ENCODE peak calls at places on chromosomes 5 and 9, in nine cellular contexts. L is body of pancreas, P is NB4, O is suprapubic skin, E is heart left ventricle, G is tibial nerve, A is uterus, V is stomach, I is breast epithelium. B is an unnamed sample.

GRCh38 chr9:98031935-98032334 is 24.6 kb upstream of the NANS start:
- DNase-seq in I (no peak), A (no peak), P (no peak), E (no peak), L (no peak), O (no peak), G (no peak), V (no peak), B (no peak)

GRCh38 chr5:8839361-8840055 is 706.4 kb downstream of the SEMA5A start:
- DNase-seq in G (peak), V (no peak), P (no peak), O (no peak), I (no peak), A (no peak), E (no peak), L (no peak), B (no peak)

GRCh38 chr5:31678180-31678579 is 39.2 kb downstream of the PDZD2 start:
- DNase-seq in L (no peak), P (no peak), A (no peak), O (no peak), G (no peak), V (no peak), I (no peak), E (peak), B (no peak)

GRCh38 chr5:14908195-14908594 is 36.6 kb upstream of the ANKH start:
- DNase-seq in V (no peak), E (no peak), A (no peak), O (no peak), G (no peak), L (no peak), I (no peak), P (no peak), B (no peak)

GRCh38 chr5:173618927-173619519 is 2.6 kb upstream of the BOD1 start:
- DNase-seq in P (peak), E (peak), O (no peak), I (peak), G (peak), V (peak), L (peak), A (peak), B (no peak)

GRCh38 chr5:150498501-150498900 is 9.4 kb upstream of the NDST1 start:
- DNase-seq in E (no peak), O (no peak), L (no peak), I (no peak), V (no peak), G (no peak), P (no peak), A (no peak), B (no peak)

GRCh38 chr5:39355324-39355723 is 9.0 kb downstream of the C9 start:
- DNase-seq in I (no peak), V (no peak), L (no peak), A (no peak), P (no peak), E (no peak), O (no peak), G (no peak), B (no peak)

GRCh38 chr5:54257366-54258118 is 52.8 kb downstream of the ARL15 start:
- DNase-seq in O (no peak), G (no peak), E (no peak), I (no peak), P (no peak), A (no peak), L (no peak), V (no peak), B (no peak)

GRCh38 chr5:36654598-36654997 is 48.2 kb downstream of the SLC1A3 start:
- DNase-seq in O (no peak), E (no peak), G (no peak), A (no peak), P (no peak), V (no peak), L (no peak), I (no peak), B (no peak)

GRCh38 chr5:105587963-105588662 is 2025.5 kb upstream of the NUDT12 start:
- DNase-seq in E (no peak), I (no peak), O (no peak), L (no peak), V (no peak), G (no peak), P (peak), A (no peak), B (no peak)

GRCh38 chr9:109013678-109014145 is 413 bp upstream of the CTNNAL1 start:
- DNase-seq in E (no peak), L (no peak), P (no peak), V (no peak), A (no peak), O (no peak), G (no peak), I (no peak), B (no peak)

GRCh38 chr9:68455436-68455835 is 85.2 kb downstream of the TMEM252 start:
- DNase-seq in G (no peak), O (no peak), E (no peak), P (no peak), L (no peak), I (no peak), V (no peak), A (no peak), B (no peak)

GRCh38 chr9:14353222-14354056 is 39.5 kb upstream of the NFIB start:
- DNase-seq in O (peak), G (peak), E (peak), L (peak), I (peak), A (peak), P (peak), V (peak), B (peak)

GRCh38 chr9:81538929-81539716 is 150.2 kb downstream of the TLE1 start:
- DNase-seq in L (no peak), E (no peak), P (no peak), I (no peak), O (no peak), A (no peak), G (no peak), V (no peak), B (no peak)

GRCh38 chr5:142748568-142749249 is 21.5 kb upstream of the ARHGAP26 start:
- DNase-seq in E (peak), I (peak), G (no peak), A (no peak), P (peak), L (peak), V (peak), O (no peak), B (no peak)

GRCh38 chr9:131214931-131215330 is 61.4 kb downstream of the FAM78A start:
- DNase-seq in G (no peak), L (no peak), A (no peak), E (no peak), O (no peak), V (no peak), I (no peak), P (no peak), B (no peak)

GRCh38 chr5:136427421-136427820 is 62.1 kb upstream of the TRPC7 start:
- DNase-seq in O (no peak), V (no peak), P (no peak), G (no peak), L (no peak), A (no peak), I (no peak), E (no peak), B (no peak)

GRCh38 chr9:112380102-112380581 is at the start of gene HSDL2:
- DNase-seq in E (peak), A (no peak), O (no peak), G (peak), V (peak), I (no peak), L (no peak), P (peak), B (peak)

GRCh38 chr9:592733-593132 is 248.8 kb upstream of the DMRT1 start:
- DNase-seq in I (no peak), P (no peak), O (no peak), L (no peak), E (no peak), G (no peak), A (no peak), V (no peak), B (no peak)

DNA sequence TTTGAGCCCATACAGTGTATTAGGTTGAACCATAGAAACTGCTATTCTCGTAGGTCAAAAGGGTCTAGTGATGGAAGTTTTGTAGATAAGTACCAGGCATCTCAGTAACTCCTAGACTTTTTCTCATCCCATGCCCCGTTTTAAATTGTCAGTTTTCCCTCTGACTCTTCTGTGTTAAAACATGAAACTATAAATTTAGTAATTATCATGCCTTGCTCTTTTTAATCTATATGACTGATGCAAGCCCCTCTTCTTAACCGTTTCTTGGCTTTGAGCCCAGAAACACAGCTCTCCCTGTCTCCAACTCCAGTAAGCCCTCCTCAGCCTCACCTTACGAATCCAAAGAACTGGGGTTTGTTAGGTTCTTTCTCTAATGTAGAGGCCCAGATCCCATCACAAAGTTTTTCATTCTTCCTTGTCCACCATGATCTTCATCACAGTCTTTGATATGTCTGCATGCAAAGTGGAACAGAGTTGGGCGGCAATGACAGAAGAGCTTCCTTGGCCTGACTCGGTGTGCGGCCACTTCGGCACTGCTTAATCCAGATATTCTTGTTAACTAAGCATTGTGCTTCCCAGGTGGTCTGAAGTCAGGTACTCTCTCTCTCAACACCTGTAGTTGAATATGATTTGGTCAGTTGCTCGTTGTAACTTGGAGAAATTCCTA is 21.1 kb downstream of the RGMB start:
- DNase-seq in I (no peak), P (no peak), A (no peak), O (no peak), V (no peak), G (no peak), L (no peak), E (no peak), B (no peak)
- TF ChIP-seq POLR2A in I (no peak), P (no peak), A (no peak), O (no peak), V (no peak), G (no peak), L (no peak), E (no peak), B (no peak)

DNA sequence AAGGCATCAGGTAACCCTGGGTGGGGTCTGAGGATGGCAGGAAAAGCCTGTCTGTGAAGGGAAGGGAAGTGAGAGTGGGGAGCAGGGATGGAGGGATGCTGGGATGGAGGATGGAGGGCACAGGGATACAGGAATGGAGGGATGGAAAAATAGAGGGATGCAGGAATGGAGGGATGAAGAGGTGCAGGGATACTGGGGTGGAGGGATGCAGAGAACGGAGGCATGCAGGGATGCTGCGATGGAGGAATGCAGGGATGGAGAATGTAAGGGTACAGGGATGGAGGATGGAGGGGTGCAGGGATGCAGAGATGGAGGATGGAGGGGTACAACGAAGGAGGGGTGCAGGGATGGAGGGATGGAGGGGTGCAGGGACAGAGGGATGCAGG is 9.1 kb downstream of the PTGES2 start:
- DNase-seq in A (peak), I (no peak), L (peak), G (no peak), P (no peak), V (no peak), O (peak), E (no peak), B (no peak)
- H3K4me3 ChIP-seq in A (no peak), I (no peak), L (no peak), G (no peak), P (no peak), V (no peak), O (no peak), E (no peak), B (no peak)

GRCh38 chr5:65835191-65835590 is 91.2 kb upstream of the ERBIN start:
- DNase-seq in G (no peak), I (no peak), V (no peak), O (no peak), L (no peak), A (no peak), P (no peak), E (no peak), B (no peak)

GRCh38 chr5:65834306-65834705 is 92.1 kb upstream of the ERBIN start:
- DNase-seq in O (no peak), A (no peak), L (no peak), I (no peak), G (no peak), E (no peak), P (no peak), V (no peak), B (no peak)

GRCh38 chr5:65832152-65832551 is 94.2 kb upstream of the ERBIN start:
- DNase-seq in O (no peak), P (no peak), L (no peak), E (no peak), V (no peak), A (no peak), G (no peak), I (no peak), B (no peak)

GRCh38 chr5:65832603-65833228 is 93.7 kb upstream of the ERBIN start:
- DNase-seq in P (no peak), O (no peak), I (no peak), V (no peak), L (no peak), A (no peak), E (no peak), G (no peak), B (no peak)

DNA sequence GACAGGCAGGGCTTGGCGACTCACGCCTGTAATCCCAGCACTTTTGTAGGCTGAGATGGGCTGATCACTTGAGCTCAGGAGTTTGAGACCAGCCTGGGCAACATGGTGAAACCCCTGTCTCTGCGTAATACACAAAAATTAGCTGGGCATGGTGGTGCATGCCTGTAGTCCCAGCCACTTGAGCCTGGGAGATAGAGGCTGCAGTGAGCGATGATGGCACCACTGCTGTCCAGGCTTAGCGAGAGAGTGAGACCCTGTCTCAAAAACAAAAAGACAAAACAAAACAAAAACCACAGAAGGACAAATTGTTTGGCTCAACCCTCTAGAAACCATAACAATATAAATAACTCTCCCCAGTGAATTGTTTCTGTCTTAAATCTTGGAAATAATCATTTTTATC is 92.6 kb upstream of the ERBIN start:
- DNase-seq in I (no peak), V (no peak), E (no peak), G (no peak), L (no peak), A (no peak), P (no peak), O (no peak), B (no peak)
- TF ChIP-seq CTCF in I (no peak), V (no peak), E (no peak), G (no peak), L (no peak), A (no peak), P (no peak), O (no peak), B (no peak)

DNA sequence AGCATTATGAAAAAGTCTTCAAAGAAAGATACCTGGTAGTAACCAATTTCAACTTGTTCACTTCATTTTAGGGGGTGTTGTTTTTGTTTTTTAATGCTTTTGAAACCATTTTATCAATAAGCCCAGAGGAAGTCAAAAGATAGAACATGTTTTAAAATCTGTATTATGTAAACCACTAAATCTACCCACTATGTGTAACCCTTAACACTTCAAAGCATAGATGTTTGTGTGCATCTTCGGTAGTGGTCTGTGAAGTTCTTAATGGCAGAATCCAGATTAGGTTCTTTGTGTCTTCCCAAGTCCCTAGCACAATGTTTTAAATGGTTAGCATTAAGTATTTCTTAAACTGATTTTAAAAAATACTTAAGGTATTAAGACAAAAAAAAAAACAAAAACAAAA is 6.3 kb downstream of the PLAA start:
- DNase-seq in L (no peak), E (no peak), I (no peak), V (no peak), P (no peak), G (no peak), O (no peak), A (no peak), B (no peak)
- TF ChIP-seq POLR2A in L (no peak), E (no peak), I (no peak), V (no peak), P (no peak), G (no peak), O (no peak), A (no peak), B (no peak)

GRCh38 chr5:7394889-7395431 is 978 bp upstream of the ADCY2 start:
- DNase-seq in P (no peak), V (no peak), A (no peak), I (no peak), E (no peak), G (no peak), L (no peak), O (peak), B (no peak)
- H3K4me3 ChIP-seq in P (no peak), V (peak), A (no peak), I (peak), E (no peak), G (no peak), L (no peak), O (peak), B (no peak)

GRCh38 chr5:154540600-154540999 is 62.6 kb upstream of the HAND1 start:
- DNase-seq in L (no peak), G (no peak), O (no peak), E (no peak), V (no peak), I (no peak), A (no peak), P (no peak), B (no peak)

GRCh38 chr5:154542581-154542980 is 64.6 kb upstream of the HAND1 start:
- DNase-seq in I (no peak), V (no peak), E (no peak), O (no peak), G (no peak), P (no peak), A (no peak), L (no peak), B (no peak)

GRCh38 chr5:154542000-154542399 is 64.0 kb upstream of the HAND1 start:
- DNase-seq in L (no peak), O (no peak), P (no peak), V (no peak), E (no peak), A (no peak), G (no peak), I (no peak), B (no peak)

GRCh38 chr5:154543380-154543779 is 65.4 kb upstream of the HAND1 start:
- DNase-seq in L (no peak), G (peak), E (no peak), P (no peak), O (no peak), V (no peak), A (no peak), I (no peak), B (no peak)

DNA sequence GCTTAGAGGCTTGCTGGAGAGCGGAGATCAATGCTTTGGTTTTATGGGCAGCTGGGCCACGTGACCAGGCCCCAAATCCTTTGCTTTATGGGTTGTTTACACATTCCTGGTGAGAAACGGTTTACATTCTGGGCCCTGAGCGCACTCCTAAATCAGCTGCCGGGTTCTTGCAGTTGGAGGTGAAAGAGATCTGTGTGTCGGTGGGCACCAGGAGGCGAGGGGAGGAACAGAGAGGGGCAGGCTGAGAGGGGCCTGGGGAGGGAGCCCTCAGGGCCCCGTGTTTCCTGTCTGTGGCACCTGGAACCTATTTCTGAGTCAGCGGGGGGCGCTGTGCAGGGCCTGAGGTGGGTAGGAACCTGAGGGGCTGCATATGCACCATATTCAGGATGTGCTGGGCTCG is 63.5 kb upstream of the HAND1 start:
- DNase-seq in I (no peak), V (no peak), L (peak), G (no peak), E (no peak), O (no peak), A (no peak), P (no peak), B (no peak)
- TF ChIP-seq CTCF in I (no peak), V (no peak), L (no peak), G (no peak), E (no peak), O (no peak), A (no peak), P (no peak), B (no peak)

GRCh38 chr5:177507596-177508216 is 1.9 kb downstream of the DOK3 start:
- DNase-seq in I (no peak), L (no peak), P (peak), V (no peak), O (no peak), E (no peak), G (no peak), A (no peak), B (no peak)
- TF ChIP-seq POLR2A in I (no peak), L (no peak), P (no peak), V (no peak), O (no peak), E (no peak), G (no peak), A (no peak), B (no peak)

DNA sequence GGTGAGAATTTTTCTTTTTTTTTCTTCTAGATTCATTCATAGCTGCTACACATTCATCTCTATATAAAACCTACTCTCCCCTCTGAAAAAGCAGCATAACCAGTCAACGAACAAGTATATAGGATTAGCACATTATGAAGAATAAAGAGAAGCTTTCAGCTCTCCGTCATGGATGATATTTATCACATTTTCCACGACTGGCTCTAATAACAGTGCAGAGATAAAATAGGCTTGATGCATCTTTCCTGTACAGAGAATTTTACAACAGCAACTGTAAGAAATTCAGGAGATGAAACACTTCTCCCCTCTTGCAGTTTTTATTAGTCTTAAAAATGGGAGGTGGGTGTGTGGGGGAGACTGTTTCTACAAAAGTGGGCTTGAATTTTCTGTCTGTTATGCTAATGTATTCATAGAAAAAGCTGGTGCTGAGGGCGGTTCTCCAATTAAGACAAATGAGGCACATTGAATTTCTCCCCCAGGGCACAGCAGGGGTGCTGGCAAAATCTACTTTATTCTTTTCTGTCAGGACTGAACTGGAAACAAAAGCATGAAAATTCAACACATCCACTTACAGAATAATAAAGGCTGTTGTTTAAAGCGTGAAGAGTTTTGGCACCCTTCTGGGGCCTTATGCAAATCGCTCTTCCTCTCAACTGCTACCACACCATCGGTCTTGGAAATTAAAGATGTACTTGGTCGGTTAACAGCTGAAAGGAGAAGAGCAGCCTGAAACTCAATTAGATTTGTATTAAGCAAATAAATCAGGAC is 233.9 kb upstream of the ZNF608 start:
- DNase-seq in O (no peak), V (no peak), E (no peak), A (no peak), G (no peak), P (no peak), I (peak), L (no peak), B (no peak)
- H3K4me3 ChIP-seq in O (no peak), V (no peak), E (no peak), A (no peak), G (no peak), P (no peak), I (no peak), L (no peak), B (no peak)

GRCh38 chr9:91310037-91310436 is 51.7 kb downstream of the AUH start:
- DNase-seq in P (no peak), A (no peak), V (no peak), I (no peak), G (no peak), L (no peak), E (no peak), O (no peak), B (no peak)
- TF ChIP-seq CTCF in P (no peak), A (no peak), V (no peak), I (no peak), G (no peak), L (no peak), E (no peak), O (no peak), B (no peak)

B was measured in lower leg skin.